ENCODE peak calls at places on chromosomes 11 and 22, in five cellular contexts. T, Y, C, U and B are unnamed samples.

GRCh38 chr11:50030193-50030592 is 2.5 kb upstream of the OR4C45 start:
- DNase-seq in Y (no peak), T (no peak), U (no peak), C (no peak), B (no peak)

GRCh38 chr11:26953770-26954392 is 40.0 kb upstream of the FIBIN start:
- DNase-seq in Y (no peak), C (no peak), U (peak; percentile 27), T (no peak), B (no peak)

GRCh38 chr11:1298695-1299492 is 10.5 kb downstream of the TOLLIP start:
- DNase-seq in C (no peak), T (no peak), U (no peak), Y (peak; percentile 91), B (no peak)

GRCh38 chr22:21947040-21948014 is 5.3 kb downstream of the PPM1F start:
- DNase-seq in C (peak; percentile 100), Y (peak; percentile 27), T (no peak), U (peak; percentile 57), B (peak; percentile 53)

GRCh38 chr22:42937164-42937854 is 77.6 kb downstream of the PACSIN2 start:
- DNase-seq in T (no peak), Y (no peak), U (no peak), C (peak; percentile 42), B (no peak)

GRCh38 chr11:130390071-130390758 is 38.2 kb downstream of the ADAMTS8 start:
- DNase-seq in T (no peak), C (no peak), Y (peak; percentile 66), U (no peak), B (peak; percentile 41)

GRCh38 chr22:45830531-45831245 is 146.3 kb downstream of the WNT7B start:
- DNase-seq in T (no peak), Y (no peak), C (no peak), U (no peak), B (no peak)

GRCh38 chr11:102685769-102686168 is 19.8 kb downstream of the MMP27 start:
- DNase-seq in T (no peak), U (no peak), C (no peak), Y (no peak), B (no peak)

GRCh38 chr11:69089258-69089657 is 40.5 kb downstream of the TPCN2 start:
- DNase-seq in C (peak; percentile 22), Y (no peak), U (no peak), T (no peak), B (no peak)

GRCh38 chr22:19125474-19126308 is 3.5 kb upstream of the DGCR2 start:
- DNase-seq in T (no peak), C (no peak), Y (no peak), U (no peak), B (no peak)
- TF ChIP-seq FOXM1 in T (no peak), C (no peak), Y (no peak), U (no peak), B (no peak)

GRCh38 chr11:12744831-12745502 is 70.7 kb downstream of the TEAD1 start:
- DNase-seq in T (no peak), Y (no peak), C (no peak), U (no peak), B (no peak)
- TF ChIP-seq FOXM1 in T (no peak), Y (no peak), C (no peak), U (no peak), B (no peak)

GRCh38 chr11:30328676-30329075 is 5.8 kb downstream of the ARL14EP start:
- DNase-seq in T (no peak), C (no peak), Y (no peak), U (no peak), B (no peak)
- TF ChIP-seq FOXM1 in T (no peak), C (no peak), Y (no peak), U (no peak), B (no peak)

GRCh38 chr22:29480262-29480511 is 169 bp downstream of the NEFH start:
- DNase-seq in Y (no peak), T (no peak), U (no peak), C (no peak), B (no peak)

GRCh38 chr22:29480512-29481264 is 670 bp downstream of the NEFH start:
- DNase-seq in C (peak; percentile 78), Y (no peak), U (peak; percentile 96), T (peak; percentile 11), B (no peak)

GRCh38 chr22:29477919-29478318 is 2.1 kb upstream of the NEFH start:
- DNase-seq in U (peak; percentile 53), C (peak; percentile 12), Y (no peak), T (no peak), B (no peak)

GRCh38 chr22:29479417-29480261 is at the start of gene NEFH:
- DNase-seq in Y (no peak), C (peak; percentile 60), T (no peak), U (peak; percentile 91), B (no peak)

DNA sequence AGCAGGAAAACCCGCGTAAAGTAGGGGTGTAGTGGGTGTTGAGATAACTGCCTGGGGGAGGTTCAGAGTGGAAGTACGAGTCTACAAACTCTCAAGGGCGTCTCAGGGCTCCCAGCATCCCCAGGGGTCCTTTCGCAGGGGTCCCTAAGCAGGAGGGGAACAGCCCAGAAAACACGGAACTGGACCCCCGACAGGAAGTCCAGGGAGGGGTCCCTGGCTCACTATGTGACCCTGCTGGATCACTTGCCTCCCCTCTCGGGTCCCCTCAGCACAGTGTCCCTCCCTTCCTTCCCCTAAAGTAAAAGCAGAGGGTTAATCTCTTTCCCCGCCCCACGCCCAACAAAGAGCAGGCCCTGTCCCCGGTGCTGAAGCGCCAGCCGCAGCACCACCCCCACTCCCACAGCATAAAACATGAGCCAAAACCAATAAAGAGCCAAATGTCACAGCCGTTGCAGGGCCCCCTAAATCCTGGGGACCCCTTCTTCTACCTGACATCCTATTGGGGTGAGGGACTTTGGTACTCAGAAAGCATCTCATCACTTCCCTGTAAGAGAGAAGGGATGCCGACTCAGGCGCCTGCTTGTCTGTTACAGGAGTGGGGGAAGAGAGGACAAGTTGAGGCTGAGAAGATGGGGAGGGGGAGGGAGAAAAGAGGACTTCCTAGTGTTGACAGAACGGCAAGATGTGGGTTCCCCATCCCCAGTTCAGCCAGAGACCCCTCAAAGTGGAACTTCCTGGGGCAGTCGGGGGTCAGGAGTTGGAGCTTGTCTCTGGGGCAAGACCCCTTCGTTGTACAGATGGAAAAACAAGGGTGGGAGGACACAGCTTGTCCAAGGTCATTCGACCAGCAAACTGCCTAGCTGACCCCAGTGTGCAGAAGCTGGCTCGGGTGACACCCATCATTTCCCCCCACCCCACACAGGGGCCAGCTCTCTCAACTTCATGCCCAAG is 1.4 kb upstream of the NEFH start:
- DNase-seq in U (peak; percentile 52), T (no peak), Y (no peak), C (peak; percentile 56), B (peak; percentile 59)
- TF ChIP-seq FOXM1 in U (no peak), T (no peak), Y (no peak), C (no peak), B (no peak)